ENCODE peak calls at places on chromosomes 11 and 22, in six cellular contexts. One of them, this sample, is unnamed.

GRCh38 chr11:130606781-130607511 is 158.5 kb downstream of the ADAMTS15 start:
- DNase-seq in iPS-NIHi11: no peak
- DNase-seq in fibroblast of mammary gland: peak; percentile 77
- DNase-seq in lung microvascular endothelial cell: no peak
- DNase-seq in EH: peak; percentile 89
- DNase-seq in dorsolateral prefrontal cortex: no peak
- DNase-seq in this sample: no peak

GRCh38 chr11:113806403-113806802 is 26.8 kb downstream of the CLDN25 start:
- DNase-seq in iPS-NIHi11: peak; percentile 63
- DNase-seq in fibroblast of mammary gland: peak; percentile 22
- DNase-seq in lung microvascular endothelial cell: peak; percentile 40
- DNase-seq in EH: peak; percentile 43
- DNase-seq in dorsolateral prefrontal cortex: no peak
- DNase-seq in this sample: peak; percentile 85

GRCh38 chr11:71173709-71174108 is 78.7 kb downstream of the SHANK2 start:
- DNase-seq in iPS-NIHi11: no peak
- DNase-seq in fibroblast of mammary gland: no peak
- DNase-seq in lung microvascular endothelial cell: no peak
- DNase-seq in EH: no peak
- DNase-seq in dorsolateral prefrontal cortex: no peak
- DNase-seq in this sample: no peak

GRCh38 chr11:10072142-10072541 is 221.9 kb downstream of the SBF2 start:
- DNase-seq in iPS-NIHi11: no peak
- DNase-seq in fibroblast of mammary gland: peak; percentile 53
- DNase-seq in lung microvascular endothelial cell: peak; percentile 20
- DNase-seq in EH: peak; percentile 45
- DNase-seq in dorsolateral prefrontal cortex: no peak
- DNase-seq in this sample: no peak

GRCh38 chr11:120564573-120565301 is 53.2 kb downstream of the GRIK4 start:
- DNase-seq in iPS-NIHi11: peak; percentile 64
- DNase-seq in fibroblast of mammary gland: peak; percentile 56
- DNase-seq in lung microvascular endothelial cell: peak; percentile 65
- DNase-seq in EH: peak; percentile 41
- DNase-seq in dorsolateral prefrontal cortex: peak; percentile 76
- DNase-seq in this sample: peak; percentile 46

GRCh38 chr11:104433751-104434150 is 269.8 kb upstream of the PDGFD start:
- DNase-seq in iPS-NIHi11: no peak
- DNase-seq in fibroblast of mammary gland: no peak
- DNase-seq in lung microvascular endothelial cell: no peak
- DNase-seq in EH: no peak
- DNase-seq in dorsolateral prefrontal cortex: no peak
- DNase-seq in this sample: no peak

GRCh38 chr11:2765491-2765890 is 65.7 kb upstream of the KCNQ1OT1 start:
- DNase-seq in iPS-NIHi11: no peak
- DNase-seq in fibroblast of mammary gland: no peak
- DNase-seq in lung microvascular endothelial cell: no peak
- DNase-seq in EH: no peak
- DNase-seq in dorsolateral prefrontal cortex: no peak
- DNase-seq in this sample: no peak

GRCh38 chr22:49718396-49718795 is 109.3 kb downstream of the BRD1 start:
- DNase-seq in iPS-NIHi11: no peak
- DNase-seq in fibroblast of mammary gland: no peak
- DNase-seq in lung microvascular endothelial cell: no peak
- DNase-seq in EH: no peak
- DNase-seq in dorsolateral prefrontal cortex: no peak
- DNase-seq in this sample: no peak

GRCh38 chr11:88508808-88509581 is 171.5 kb upstream of the CTSC start:
- DNase-seq in iPS-NIHi11: peak; percentile 57
- DNase-seq in fibroblast of mammary gland: peak; percentile 22
- DNase-seq in lung microvascular endothelial cell: peak; percentile 57
- DNase-seq in EH: peak; percentile 25
- DNase-seq in dorsolateral prefrontal cortex: no peak
- DNase-seq in this sample: peak; percentile 74

GRCh38 chr11:119615879-119616190 is 113.2 kb downstream of the NECTIN1 start:
- DNase-seq in iPS-NIHi11: no peak
- DNase-seq in fibroblast of mammary gland: no peak
- DNase-seq in lung microvascular endothelial cell: no peak
- DNase-seq in EH: no peak
- DNase-seq in dorsolateral prefrontal cortex: no peak
- DNase-seq in this sample: no peak